ENCODE peak calls at places on chromosomes 7 and 10, in four cellular contexts. E is IMR-90, J is H9, K is mesendoderm. P is an unnamed sample.

GRCh38 chr10:118827466-118828155 is 72.8 kb upstream of the CACUL1 start:
- DNase-seq in E (no peak), J (no peak), K (no peak), P (no peak)

GRCh38 chr7:46152671-46153070 is 231.6 kb upstream of the IGFBP3 start:
- DNase-seq in E (no peak), J (no peak), K (peak), P (no peak)

GRCh38 chr10:52030051-52030867 is 283.8 kb upstream of the DKK1 start:
- DNase-seq in E (peak), J (no peak), K (peak), P (no peak)

GRCh38 chr10:86368046-86368445 is 1.5 kb upstream of the GRID1 start:
- DNase-seq in E (no peak), J (peak), K (no peak), P (no peak)

GRCh38 chr7:36158321-36158605 is 5.2 kb downstream of the EEPD1 start:
- DNase-seq in E (no peak), J (no peak), K (peak), P (no peak)

GRCh38 chr10:14048930-14049613 is 281.7 kb downstream of the FRMD4A start:
- DNase-seq in E (no peak), J (no peak), K (no peak), P (no peak)

GRCh38 chr7:55537458-55537825 is 34.9 kb downstream of the VOPP1 start:
- DNase-seq in E (no peak), J (no peak), K (no peak), P (no peak)

GRCh38 chr10:51300617-51301350 is 226.5 kb downstream of the PRKG1 start:
- DNase-seq in E (no peak), J (no peak), K (no peak), P (no peak)

GRCh38 chr7:92646966-92647625 is 56.9 kb upstream of the FAM133B start:
- DNase-seq in E (no peak), J (no peak), K (no peak), P (no peak)

GRCh38 chr7:146235210-146235609 is 118.6 kb downstream of the CNTNAP2 start:
- DNase-seq in E (no peak), J (no peak), K (no peak), P (no peak)

GRCh38 chr10:97922378-97922758 is 72.7 kb downstream of the GOLGA7B start:
- DNase-seq in E (no peak), J (no peak), K (no peak), P (no peak)

GRCh38 chr10:46308666-46309450 is 22.1 kb downstream of the ANTXRL start:
- DNase-seq in E (no peak), J (peak), K (no peak), P (no peak)

GRCh38 chr7:55787796-55788195 is 74.8 kb downstream of the SEPTIN14 start:
- DNase-seq in E (no peak), J (no peak), K (no peak), P (no peak)

GRCh38 chr10:12587408-12587807 is 238.1 kb downstream of the CAMK1D start:
- DNase-seq in E (peak), J (no peak), K (no peak), P (no peak)

GRCh38 chr7:95577137-95577536 is 19.2 kb downstream of the PDK4 start:
- DNase-seq in E (no peak), J (peak), K (peak), P (peak)

GRCh38 chr7:22008011-22008410 is 62.3 kb upstream of the CDCA7L start:
- DNase-seq in E (no peak), J (no peak), K (peak), P (no peak)

GRCh38 chr7:114293289-114294012 is 121.2 kb upstream of the FOXP2 start:
- DNase-seq in E (no peak), J (no peak), K (peak), P (no peak)

GRCh38 chr7:80596933-80597517 is 41.4 kb upstream of the CD36 start:
- DNase-seq in E (no peak), J (no peak), K (no peak), P (no peak)

GRCh38 chr7:15546272-15546792 is 15.5 kb downstream of the AGMO start:
- DNase-seq in E (no peak), J (peak), K (no peak), P (no peak)

GRCh38 chr7:124031919-124032318 is 948 bp downstream of the TMEM229A start:
- DNase-seq in E (no peak), J (no peak), K (peak), P (no peak)

GRCh38 chr10:122263971-122264370 is 7.1 kb upstream of the BTBD16 start:
- DNase-seq in E (peak), J (no peak), K (no peak), P (no peak)

GRCh38 chr7:106812027-106812643 is 52.9 kb upstream of the PIK3CG start:
- DNase-seq in E (no peak), J (no peak), K (no peak), P (no peak)

GRCh38 chr10:80104066-80104926 is 25.8 kb downstream of the TMEM254 start:
- DNase-seq in E (peak), J (no peak), K (peak), P (no peak)

GRCh38 chr7:131381069-131381838 is 53.6 kb downstream of the MKLN1 start:
- DNase-seq in E (peak), J (no peak), K (no peak), P (no peak)
- H2AK5ac ChIP-seq in E (no peak), J (no peak), K (no peak), P (no peak)

GRCh38 chr7:98892609-98893008 is 14.3 kb downstream of the TRRAP start:
- DNase-seq in E (no peak), J (no peak), K (no peak), P (no peak)
- H3K56ac ChIP-seq in E (no peak), J (no peak), K (no peak), P (no peak)

GRCh38 chr10:5830629-5831445 is 17.6 kb upstream of the GDI2 start:
- DNase-seq in E (no peak), J (no peak), K (no peak), P (no peak)

GRCh38 chr10:5829267-5829666 is 16.0 kb upstream of the GDI2 start:
- DNase-seq in E (no peak), J (no peak), K (no peak), P (no peak)

GRCh38 chr10:5833814-5834213 is 20.6 kb upstream of the GDI2 start:
- DNase-seq in E (no peak), J (no peak), K (no peak), P (no peak)

GRCh38 chr10:5832946-5833345 is 19.7 kb upstream of the GDI2 start:
- DNase-seq in E (no peak), J (no peak), K (no peak), P (no peak)

DNA sequence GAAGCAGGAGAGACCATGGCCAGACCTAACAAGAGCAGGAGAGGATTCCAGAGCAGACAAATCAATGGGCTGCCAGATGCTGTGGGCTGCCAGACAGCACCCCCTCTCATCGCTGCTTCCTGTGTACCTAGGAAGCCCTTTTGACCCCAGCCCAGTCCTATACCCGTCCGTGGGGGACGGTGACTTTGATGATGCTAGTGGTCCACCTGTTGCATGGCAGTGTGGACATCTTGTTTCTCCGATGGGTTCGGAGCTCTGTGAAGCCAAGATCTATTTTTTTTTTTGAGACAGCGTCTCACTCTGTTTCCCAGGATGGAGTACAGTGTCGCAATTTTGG is 18.2 kb upstream of the GDI2 start:
- DNase-seq in E (no peak), J (no peak), K (no peak), P (no peak)
- H2AK5ac ChIP-seq in E (no peak), J (no peak), K (no peak), P (no peak)

DNA sequence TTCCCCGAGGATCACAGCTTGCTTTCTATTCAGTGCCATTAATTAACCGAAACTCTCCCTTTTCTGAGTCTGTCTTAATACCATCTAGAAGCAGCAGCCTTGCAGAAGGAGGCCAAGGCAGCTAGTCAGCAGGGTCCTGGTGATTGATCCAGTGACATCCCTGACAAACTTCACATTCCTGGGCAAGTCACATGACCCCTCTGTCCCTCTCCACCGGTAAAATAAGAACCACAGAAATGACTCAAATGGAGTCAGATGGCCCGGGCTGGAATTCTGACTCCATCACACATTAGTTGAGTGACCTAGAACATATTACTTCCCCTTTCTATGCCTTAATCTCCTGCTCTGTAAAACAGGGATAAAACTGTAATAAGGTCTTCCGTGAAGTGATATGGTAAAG is 17.2 kb upstream of the ACSL5 start:
- DNase-seq in E (no peak), J (no peak), K (no peak), P (no peak)
- H3K56ac ChIP-seq in E (no peak), J (no peak), K (no peak), P (no peak)

GRCh38 chr7:99424932-99425730 is 13.5 kb downstream of the PTCD1 start:
- DNase-seq in E (no peak), J (no peak), K (no peak), P (no peak)

GRCh38 chr7:99433158-99433557 is 5.4 kb downstream of the PTCD1 start:
- DNase-seq in E (no peak), J (no peak), K (no peak), P (no peak)

GRCh38 chr7:99428972-99429566 is 9.5 kb downstream of the PTCD1 start:
- DNase-seq in E (no peak), J (no peak), K (no peak), P (no peak)

GRCh38 chr7:99429756-99430155 is 8.8 kb downstream of the PTCD1 start:
- DNase-seq in E (no peak), J (no peak), K (no peak), P (no peak)
- H2AK5ac ChIP-seq in E (no peak), J (no peak), K (no peak), P (no peak)

GRCh38 chr10:3245395-3245794 is 72.8 kb upstream of the PITRM1 start:
- DNase-seq in E (no peak), J (no peak), K (no peak), P (no peak)
- H3K56ac ChIP-seq in E (no peak), J (no peak), K (no peak), P (no peak)

GRCh38 chr7:2505401-2505800 is 14.2 kb upstream of the LFNG start:
- DNase-seq in E (no peak), J (no peak), K (no peak), P (no peak)

GRCh38 chr7:2504128-2504817 is 15.3 kb upstream of the LFNG start:
- DNase-seq in E (no peak), J (no peak), K (no peak), P (no peak)

GRCh38 chr7:2503056-2503941 is 16.3 kb upstream of the LFNG start:
- DNase-seq in E (no peak), J (no peak), K (no peak), P (no peak)

GRCh38 chr7:2502647-2502966 is 17.0 kb upstream of the LFNG start:
- DNase-seq in E (no peak), J (no peak), K (no peak), P (no peak)

GRCh38 chr7:2504818-2505375 is 14.7 kb upstream of the LFNG start:
- DNase-seq in E (no peak), J (no peak), K (no peak), P (no peak)
- H2AK5ac ChIP-seq in E (no peak), J (no peak), K (no peak), P (no peak)

P was measured in H1.